ENCODE peak calls at places on chromosomes 12 and 14, in seven cellular contexts. Y is adrenal gland, F is A549, T is heart left ventricle, G is spleen, W is esophagus muscularis mucosa, M is ovary. D is an unnamed sample.
A peak's percentile ranks its signal among the peaks of the same experiment; 100 is the strongest.

GRCh38 chr14:33127531-33127930 is 188.9 kb downstream of the NPAS3 start:
- DNase-seq in T (no peak), M (no peak), F (no peak), Y (no peak), G (no peak), W (no peak), D (no peak)

GRCh38 chr12:104426926-104427546 is 29.7 kb upstream of the CHST11 start:
- DNase-seq in T (no peak), Y (no peak), F (no peak), W (no peak), M (no peak), G (no peak), D (no peak)

GRCh38 chr12:26787125-26787495 is 45.9 kb downstream of the ITPR2 start:
- DNase-seq in Y (peak; percentile 70), T (no peak), F (no peak), W (no peak), M (no peak), G (no peak), D (peak; percentile 41)

GRCh38 chr14:101736585-101736984 is 24.9 kb upstream of the PPP2R5C start:
- DNase-seq in M (no peak), F (no peak), W (peak; percentile 77), T (no peak), G (peak; percentile 67), Y (no peak), D (no peak)

GRCh38 chr14:33357225-33358010 is 418.7 kb downstream of the NPAS3 start:
- DNase-seq in M (no peak), Y (no peak), T (no peak), G (no peak), F (no peak), W (no peak), D (no peak)

GRCh38 chr12:14418526-14418925 is 53.0 kb downstream of the ATF7IP start:
- DNase-seq in W (no peak), F (no peak), Y (no peak), G (no peak), T (no peak), M (no peak), D (no peak)

GRCh38 chr12:94694732-94695131 is 44.4 kb upstream of the TMCC3 start:
- DNase-seq in G (no peak), T (no peak), F (no peak), M (no peak), W (no peak), Y (no peak), D (no peak)

GRCh38 chr14:69625299-69626131 is 14.1 kb downstream of the SUSD6 start:
- DNase-seq in F (no peak), G (peak; percentile 94), T (peak; percentile 78), W (no peak), Y (peak; percentile 74), M (no peak), D (no peak)

GRCh38 chr14:91810699-91811098 is 56.6 kb downstream of the TC2N start:
- DNase-seq in W (no peak), M (no peak), F (no peak), T (no peak), G (no peak), Y (no peak), D (no peak)

GRCh38 chr14:65310568-65310967 is 102.0 kb upstream of the FUT8 start:
- DNase-seq in W (no peak), F (no peak), T (no peak), M (no peak), G (no peak), Y (no peak), D (no peak)

GRCh38 chr14:20388159-20388558 is 25.1 kb downstream of the TEP1 start:
- DNase-seq in Y (no peak), M (no peak), W (no peak), G (no peak), F (no peak), T (no peak), D (no peak)

GRCh38 chr14:51860164-51860835 is at the start of gene GNG2:
- DNase-seq in T (peak; percentile 93), M (peak; percentile 69), G (peak; percentile 96), F (peak; percentile 40), Y (peak; percentile 79), W (peak; percentile 95), D (peak; percentile 18)

GRCh38 chr12:29799591-29799990 is 15.8 kb upstream of the TMTC1 start:
- DNase-seq in F (no peak), G (no peak), Y (no peak), M (no peak), T (no peak), W (no peak), D (no peak)

GRCh38 chr12:111304642-111305071 is 64.2 kb downstream of the PHETA1 start:
- DNase-seq in M (no peak), F (no peak), G (no peak), Y (no peak), W (no peak), T (no peak), D (peak; percentile 48)

GRCh38 chr12:128637616-128638606 is 185.8 kb downstream of the SLC15A4 start:
- DNase-seq in G (no peak), W (no peak), M (no peak), T (no peak), Y (no peak), F (no peak), D (no peak)

GRCh38 chr14:61051046-61051445 is 70.0 kb downstream of the SLC38A6 start:
- DNase-seq in W (no peak), F (no peak), Y (peak; percentile 19), T (no peak), M (no peak), G (no peak), D (no peak)

GRCh38 chr12:57754411-57755193 is at the start of gene MARCHF9:
- DNase-seq in G (peak; percentile 94), W (no peak), Y (peak; percentile 74), M (no peak), T (peak; percentile 77), F (no peak), D (peak; percentile 83)

GRCh38 chr14:33679461-33680225 is 271.2 kb downstream of the EGLN3 start:
- DNase-seq in G (no peak), F (no peak), T (no peak), Y (no peak), M (no peak), W (no peak), D (peak; percentile 17)

GRCh38 chr12:388547-389137 is 478 bp downstream of the KDM5A start:
- DNase-seq in W (no peak), F (peak; percentile 33), G (peak; percentile 90), Y (no peak), T (peak; percentile 66), M (no peak), D (no peak)

GRCh38 chr14:95537298-95538089 is 2.6 kb downstream of the GLRX5 start:
- DNase-seq in F (no peak), M (no peak), T (no peak), G (no peak), W (no peak), Y (peak; percentile 43), D (no peak)

GRCh38 chr12:66596189-66596588 is 82.7 kb downstream of the GRIP1 start:
- DNase-seq in F (no peak), M (no peak), G (no peak), W (no peak), T (no peak), Y (no peak), D (no peak)

GRCh38 chr12:109740694-109741245 is 27.1 kb downstream of the FAM222A start:
- DNase-seq in G (peak; percentile 64), T (peak; percentile 13), M (peak; percentile 10), Y (peak; percentile 15), W (no peak), F (no peak), D (no peak)

GRCh38 chr12:25276199-25276937 is 25.6 kb upstream of the KRAS start:
- DNase-seq in F (peak; percentile 43), T (no peak), Y (peak; percentile 59), G (no peak), M (no peak), W (no peak), D (peak; percentile 12)

GRCh38 chr12:54882074-54882473 is 27.8 kb downstream of the MUCL1 start:
- DNase-seq in Y (no peak), T (no peak), F (no peak), M (no peak), W (no peak), G (no peak), D (no peak)

GRCh38 chr12:8018666-8019581 is 13.6 kb upstream of the FOXJ2 start:
- DNase-seq in M (no peak), G (no peak), W (no peak), T (no peak), F (no peak), Y (no peak), D (no peak)

GRCh38 chr12:100128509-100128908 is 14.2 kb downstream of the BLTP3B start:
- DNase-seq in M (no peak), T (no peak), F (peak; percentile 33), Y (peak; percentile 33), W (no peak), G (no peak), D (peak; percentile 16)

DNA sequence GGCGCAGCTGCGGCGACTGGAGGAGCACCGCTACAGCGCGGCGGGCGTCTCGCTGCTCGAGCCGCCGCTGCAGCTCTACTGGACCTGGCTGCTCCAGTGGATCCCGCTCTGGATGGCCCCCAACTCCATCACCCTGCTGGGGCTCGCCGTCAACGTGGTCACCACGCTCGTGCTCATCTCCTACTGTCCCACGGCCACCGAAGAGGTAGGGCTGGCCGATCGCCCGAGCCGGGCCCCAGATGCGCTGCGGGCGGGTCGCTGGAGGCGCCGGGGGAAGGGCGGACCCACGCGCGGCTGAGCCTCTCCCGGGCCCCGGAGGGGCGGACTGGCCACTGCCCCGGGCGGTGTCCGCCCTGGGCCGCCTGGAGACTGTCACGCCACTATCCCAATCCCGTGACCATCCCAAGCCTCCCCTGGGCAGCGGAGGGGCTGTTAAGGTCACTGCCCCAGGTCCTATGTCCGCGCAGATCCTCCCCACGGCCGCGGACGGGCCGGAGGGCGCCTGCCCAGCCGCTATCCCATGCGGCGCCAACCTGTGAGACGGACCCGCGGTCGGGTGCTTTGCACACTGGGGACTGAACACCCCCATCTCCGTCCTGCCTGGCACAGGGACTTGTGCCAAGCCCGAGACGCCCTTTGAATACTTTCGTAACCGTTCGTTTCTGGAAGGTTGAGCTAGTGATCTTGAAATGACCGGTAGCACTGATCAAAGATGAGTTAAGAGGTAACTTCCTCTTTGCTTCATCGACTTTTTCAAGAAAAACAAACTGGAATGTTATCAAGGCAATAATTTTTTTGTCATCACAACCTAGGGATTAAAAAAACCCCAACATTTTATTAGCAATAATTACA is 716 bp downstream of the CHPT1 start:
- DNase-seq in Y (peak; percentile 74), F (peak; percentile 37), T (peak; percentile 79), W (no peak), M (peak; percentile 54), G (peak; percentile 91), D (peak; percentile 42)
- TF ChIP-seq POLR2A in Y (no peak), F (no peak), T (no peak), W (peak; percentile 35), M (no peak), G (no peak), D (peak; percentile 16)

GRCh38 chr14:104799657-104800599 is 973 bp upstream of the ZBTB42 start:
- DNase-seq in Y (peak; percentile 84), T (peak; percentile 93), M (peak; percentile 91), G (peak; percentile 96), W (peak; percentile 94), F (peak; percentile 54), D (peak; percentile 61)
- TF ChIP-seq POLR2A in Y (no peak), T (no peak), M (peak; percentile 50), G (no peak), W (peak; percentile 35), F (no peak), D (no peak)

GRCh38 chr12:4091001-4091789 is 182.4 kb upstream of the CCND2 start:
- DNase-seq in G (no peak), M (no peak), W (no peak), T (no peak), Y (no peak), F (no peak), D (no peak)
- TF ChIP-seq POLR2A in G (no peak), M (no peak), W (no peak), T (no peak), Y (no peak), F (no peak), D (no peak)

GRCh38 chr12:122984612-122985358 is 4.3 kb downstream of the ARL6IP4 start:
- DNase-seq in T (peak; percentile 60), G (peak; percentile 85), M (peak; percentile 74), F (no peak), Y (peak; percentile 83), W (no peak), D (no peak)
- TF ChIP-seq POLR2A in T (no peak), G (no peak), M (no peak), F (no peak), Y (no peak), W (no peak), D (no peak)